ENCODE peak calls at places on chromosomes 7 and 10, in ten cellular contexts. G, V, X, Q, T, N, S, C, U and P are unnamed samples.
A peak's percentile ranks its signal among the peaks of the same experiment; 100 is the strongest.

GRCh38 chr7:64183126-64183742 is 23.8 kb upstream of the ZNF735 start:
- DNase-seq in G (no peak), V (no peak), X (no peak), Q (peak; percentile 11), T (no peak), N (no peak), S (no peak), C (no peak), U (no peak), P (peak; percentile 11)

GRCh38 chr10:122347162-122347561 is 27.3 kb upstream of the PLEKHA1 start:
- DNase-seq in G (peak; percentile 35), V (no peak), X (no peak), Q (no peak), T (no peak), N (no peak), S (no peak), C (no peak), U (no peak), P (no peak)

GRCh38 chr10:35126530-35127288 is at the start of gene CREM:
- DNase-seq in G (peak; percentile 91), V (peak; percentile 90), X (peak; percentile 97), Q (peak; percentile 100), T (peak; percentile 88), N (peak; percentile 79), S (peak; percentile 99), C (peak; percentile 100), U (peak; percentile 95), P (peak; percentile 98)

GRCh38 chr10:71517310-71518159 is 120.8 kb downstream of the CDH23 start:
- DNase-seq in G (no peak), V (no peak), X (no peak), Q (no peak), T (no peak), N (no peak), S (no peak), C (no peak), U (no peak), P (no peak)

GRCh38 chr7:132907380-132907940 is 174.4 kb downstream of the CHCHD3 start:
- DNase-seq in G (no peak), V (no peak), X (no peak), Q (no peak), T (no peak), N (no peak), S (no peak), C (no peak), U (no peak), P (no peak)

GRCh38 chr10:52256832-52257691 is 57.0 kb upstream of the DKK1 start:
- DNase-seq in G (peak; percentile 64), V (peak; percentile 12), X (no peak), Q (no peak), T (no peak), N (no peak), S (no peak), C (no peak), U (no peak), P (no peak)

GRCh38 chr7:45717537-45718235 is 143.5 kb downstream of the ADCY1 start:
- DNase-seq in G (no peak), V (no peak), X (no peak), Q (no peak), T (no peak), N (no peak), S (no peak), C (no peak), U (no peak), P (no peak)

GRCh38 chr10:85786401-85786899 is 580.1 kb downstream of the GRID1 start:
- DNase-seq in G (no peak), V (no peak), X (no peak), Q (no peak), T (no peak), N (no peak), S (no peak), C (no peak), U (peak; percentile 18), P (no peak)

GRCh38 chr10:43141421-43141820 is 3.2 kb downstream of the CSGALNACT2 start:
- DNase-seq in G (no peak), V (no peak), X (no peak), Q (no peak), T (no peak), N (no peak), S (no peak), C (no peak), U (no peak), P (no peak)

GRCh38 chr7:69817096-69817495 is 218.8 kb downstream of the AUTS2 start:
- DNase-seq in G (no peak), V (peak; percentile 87), X (no peak), Q (no peak), T (no peak), N (no peak), S (no peak), C (no peak), U (no peak), P (no peak)

GRCh38 chr7:129719980-129720732 is 108.6 kb downstream of the NRF1 start:
- DNase-seq in G (peak; percentile 37), V (no peak), X (no peak), Q (no peak), T (no peak), N (no peak), S (no peak), C (no peak), U (no peak), P (no peak)

GRCh38 chr7:32079530-32079929 is 9.3 kb upstream of the PDE1C start:
- DNase-seq in G (no peak), V (no peak), X (no peak), Q (no peak), T (no peak), N (no peak), S (no peak), C (no peak), U (no peak), P (no peak)

GRCh38 chr10:47061776-47062175 is 150.5 kb downstream of the PTPN20 start:
- DNase-seq in G (no peak), V (no peak), X (no peak), Q (no peak), T (no peak), N (no peak), S (no peak), C (no peak), U (no peak), P (no peak)

GRCh38 chr7:99997545-99998137 is 17.8 kb upstream of the ZKSCAN1 start:
- DNase-seq in G (no peak), V (no peak), X (no peak), Q (peak; percentile 42), T (no peak), N (no peak), S (peak; percentile 40), C (peak; percentile 47), U (peak; percentile 91), P (peak; percentile 66)

GRCh38 chr7:27124096-27124978 is 6.2 kb downstream of the HOXA4 start:
- DNase-seq in G (no peak), V (no peak), X (no peak), Q (no peak), T (no peak), N (no peak), S (no peak), C (no peak), U (no peak), P (no peak)

GRCh38 chr7:115585015-115585655 is 445.4 kb downstream of the TFEC start:
- DNase-seq in G (peak; percentile 9), V (no peak), X (peak; percentile 4), Q (no peak), T (no peak), N (no peak), S (no peak), C (no peak), U (no peak), P (no peak)

GRCh38 chr7:28316489-28316888 is 95.8 kb upstream of the CREB5 start:
- DNase-seq in G (no peak), V (peak; percentile 31), X (no peak), Q (no peak), T (no peak), N (no peak), S (no peak), C (no peak), U (no peak), P (no peak)

GRCh38 chr7:95209778-95210177 is 114.6 kb downstream of the PON1 start:
- DNase-seq in G (no peak), V (no peak), X (no peak), Q (no peak), T (no peak), N (no peak), S (no peak), C (no peak), U (no peak), P (no peak)

GRCh38 chr7:107659666-107660065 is 962 bp upstream of the SLC26A4 start:
- DNase-seq in G (no peak), V (peak; percentile 64), X (peak; percentile 26), Q (no peak), T (no peak), N (no peak), S (no peak), C (no peak), U (peak; percentile 89), P (no peak)

GRCh38 chr10:78763651-78764395 is 304.9 kb upstream of the ZMIZ1 start:
- DNase-seq in G (no peak), V (no peak), X (no peak), Q (no peak), T (no peak), N (no peak), S (no peak), C (no peak), U (no peak), P (no peak)

GRCh38 chr10:16843252-16843870 is 26.1 kb upstream of the RSU1 start:
- DNase-seq in G (peak; percentile 31), V (peak; percentile 47), X (peak; percentile 51), Q (no peak), T (no peak), N (peak; percentile 69), S (no peak), C (no peak), U (peak; percentile 59), P (peak; percentile 42)

GRCh38 chr7:14835399-14835798 is 67.2 kb downstream of the DGKB start:
- DNase-seq in G (no peak), V (no peak), X (no peak), Q (no peak), T (no peak), N (no peak), S (no peak), C (no peak), U (no peak), P (no peak)

GRCh38 chr7:155002411-155003214 is at the start of gene PAXIP1:
- DNase-seq in G (peak; percentile 48), V (no peak), X (peak; percentile 55), Q (peak; percentile 44), T (peak; percentile 4), N (no peak), S (no peak), C (no peak), U (peak; percentile 43), P (peak; percentile 71)

GRCh38 chr10:125057158-125058001 is 103.0 kb downstream of the CTBP2 start:
- DNase-seq in G (peak; percentile 62), V (peak; percentile 79), X (no peak), Q (no peak), T (no peak), N (peak; percentile 99), S (no peak), C (no peak), U (no peak), P (no peak)

GRCh38 chr7:151941009-151941408 is 15.2 kb upstream of the GALNTL5 start:
- DNase-seq in G (no peak), V (no peak), X (no peak), Q (no peak), T (no peak), N (no peak), S (no peak), C (no peak), U (no peak), P (no peak)

GRCh38 chr7:53351681-53352080 is 316.2 kb downstream of the POM121L12 start:
- DNase-seq in G (no peak), V (no peak), X (no peak), Q (no peak), T (no peak), N (no peak), S (no peak), C (no peak), U (no peak), P (no peak)

GRCh38 chr10:72261323-72262018 is 12.3 kb upstream of the DDIT4 start:
- DNase-seq in G (no peak), V (no peak), X (no peak), Q (no peak), T (no peak), N (no peak), S (no peak), C (no peak), U (peak; percentile 50), P (no peak)

GRCh38 chr10:28783089-28783488 is 105.8 kb downstream of the BAMBI start:
- DNase-seq in G (no peak), V (no peak), X (no peak), Q (no peak), T (no peak), N (no peak), S (no peak), C (no peak), U (no peak), P (no peak)